ENCODE peak calls at places on chromosomes 12 and 14, in five cellular contexts. One of them, this sample, is unnamed.

GRCh38 chr14:89368490-89369477 is 48.2 kb downstream of the FOXN3 start:
- DNase-seq in gastrocnemius medialis: no peak
- DNase-seq in endothelial cell of umbilical vein: no peak
- DNase-seq in transverse colon: no peak
- DNase-seq in right lobe of liver: peak; percentile 81
- DNase-seq in this sample: no peak

GRCh38 chr12:119236372-119236771 is 57.6 kb downstream of the HSPB8 start:
- DNase-seq in gastrocnemius medialis: no peak
- DNase-seq in transverse colon: no peak
- DNase-seq in endothelial cell of umbilical vein: no peak
- DNase-seq in right lobe of liver: no peak
- DNase-seq in this sample: no peak

GRCh38 chr12:46154221-46154975 is 114.4 kb downstream of the SLC38A1 start:
- DNase-seq in gastrocnemius medialis: no peak
- DNase-seq in endothelial cell of umbilical vein: peak; percentile 71
- DNase-seq in right lobe of liver: no peak
- DNase-seq in transverse colon: no peak
- DNase-seq in this sample: no peak

GRCh38 chr14:55583942-55584468 is 4.0 kb downstream of the KTN1 start:
- DNase-seq in endothelial cell of umbilical vein: no peak
- DNase-seq in gastrocnemius medialis: no peak
- DNase-seq in right lobe of liver: no peak
- DNase-seq in transverse colon: no peak
- DNase-seq in this sample: no peak

GRCh38 chr12:77924703-77925102 is 94.0 kb downstream of the NAV3 start:
- DNase-seq in gastrocnemius medialis: no peak
- DNase-seq in endothelial cell of umbilical vein: no peak
- DNase-seq in transverse colon: no peak
- DNase-seq in right lobe of liver: no peak
- DNase-seq in this sample: no peak

GRCh38 chr12:45273717-45274271 is 57.9 kb downstream of the ANO6 start:
- DNase-seq in transverse colon: no peak
- DNase-seq in gastrocnemius medialis: peak; percentile 19
- DNase-seq in endothelial cell of umbilical vein: peak; percentile 95
- DNase-seq in right lobe of liver: no peak
- DNase-seq in this sample: peak; percentile 28

GRCh38 chr12:13606290-13606689 is 375.1 kb downstream of the GRIN2B start:
- DNase-seq in gastrocnemius medialis: no peak
- DNase-seq in transverse colon: no peak
- DNase-seq in right lobe of liver: no peak
- DNase-seq in endothelial cell of umbilical vein: no peak
- DNase-seq in this sample: no peak

GRCh38 chr12:124915249-124916236 is 1.1 kb upstream of the UBC start:
- DNase-seq in transverse colon: peak; percentile 73
- DNase-seq in right lobe of liver: peak; percentile 78
- DNase-seq in gastrocnemius medialis: peak; percentile 84
- DNase-seq in endothelial cell of umbilical vein: peak; percentile 50
- DNase-seq in this sample: no peak

GRCh38 chr14:81849714-81850113 is 316.1 kb upstream of the SEL1L start:
- DNase-seq in right lobe of liver: no peak
- DNase-seq in transverse colon: no peak
- DNase-seq in endothelial cell of umbilical vein: no peak
- DNase-seq in gastrocnemius medialis: no peak
- DNase-seq in this sample: no peak

GRCh38 chr14:104496095-104496494 is 83.5 kb upstream of the C14orf180 start:
- DNase-seq in endothelial cell of umbilical vein: no peak
- DNase-seq in gastrocnemius medialis: no peak
- DNase-seq in transverse colon: no peak
- DNase-seq in right lobe of liver: no peak
- DNase-seq in this sample: no peak

GRCh38 chr14:94775875-94776217 is 5.9 kb upstream of the GSC start:
- DNase-seq in right lobe of liver: no peak
- DNase-seq in endothelial cell of umbilical vein: no peak
- DNase-seq in transverse colon: no peak
- DNase-seq in gastrocnemius medialis: no peak
- DNase-seq in this sample: no peak

GRCh38 chr12:6684609-6685008 is 4.6 kb downstream of the ZNF384 start:
- DNase-seq in endothelial cell of umbilical vein: peak; percentile 32
- DNase-seq in transverse colon: no peak
- DNase-seq in right lobe of liver: no peak
- DNase-seq in gastrocnemius medialis: no peak
- DNase-seq in this sample: no peak

GRCh38 chr12:93734784-93735183 is 57.6 kb downstream of the CRADD start:
- DNase-seq in endothelial cell of umbilical vein: peak; percentile 6
- DNase-seq in right lobe of liver: no peak
- DNase-seq in transverse colon: no peak
- DNase-seq in gastrocnemius medialis: no peak
- DNase-seq in this sample: no peak

GRCh38 chr14:89959853-89960493 is 4.2 kb downstream of the TDP1 start:
- DNase-seq in right lobe of liver: no peak
- DNase-seq in endothelial cell of umbilical vein: no peak
- DNase-seq in gastrocnemius medialis: no peak
- DNase-seq in transverse colon: no peak
- DNase-seq in this sample: no peak

GRCh38 chr14:66645716-66646115 is 137.8 kb downstream of the GPHN start:
- DNase-seq in right lobe of liver: no peak
- DNase-seq in transverse colon: no peak
- DNase-seq in endothelial cell of umbilical vein: peak; percentile 62
- DNase-seq in gastrocnemius medialis: no peak
- DNase-seq in this sample: no peak

GRCh38 chr12:8996682-8997405 is 7.5 kb downstream of the KLRG1 start:
- DNase-seq in gastrocnemius medialis: no peak
- DNase-seq in endothelial cell of umbilical vein: peak; percentile 91
- DNase-seq in transverse colon: no peak
- DNase-seq in right lobe of liver: no peak
- DNase-seq in this sample: no peak

GRCh38 chr12:65525501-65526141 is 247.1 kb downstream of the MSRB3 start:
- DNase-seq in right lobe of liver: no peak
- DNase-seq in transverse colon: no peak
- DNase-seq in endothelial cell of umbilical vein: no peak
- DNase-seq in gastrocnemius medialis: no peak
- DNase-seq in this sample: no peak

GRCh38 chr12:62731378-62731710 is 203.6 kb downstream of the PPM1H start:
- DNase-seq in right lobe of liver: no peak
- DNase-seq in gastrocnemius medialis: no peak
- DNase-seq in endothelial cell of umbilical vein: no peak
- DNase-seq in transverse colon: no peak
- DNase-seq in this sample: no peak

GRCh38 chr14:58587271-58587670 is 50.5 kb upstream of the DACT1 start:
- DNase-seq in transverse colon: no peak
- DNase-seq in right lobe of liver: no peak
- DNase-seq in gastrocnemius medialis: no peak
- DNase-seq in endothelial cell of umbilical vein: no peak
- DNase-seq in this sample: no peak

GRCh38 chr14:32008602-32009193 is 68.4 kb upstream of the ARHGAP5 start:
- DNase-seq in endothelial cell of umbilical vein: no peak
- DNase-seq in right lobe of liver: no peak
- DNase-seq in transverse colon: no peak
- DNase-seq in gastrocnemius medialis: no peak
- DNase-seq in this sample: no peak

GRCh38 chr12:124675881-124676688 is 108.7 kb upstream of the NCOR2 start:
- DNase-seq in right lobe of liver: no peak
- DNase-seq in endothelial cell of umbilical vein: no peak
- DNase-seq in gastrocnemius medialis: no peak
- DNase-seq in transverse colon: no peak
- DNase-seq in this sample: peak; percentile 67

GRCh38 chr14:104149617-104150141 is 11.3 kb downstream of the KIF26A start:
- DNase-seq in transverse colon: no peak
- DNase-seq in endothelial cell of umbilical vein: peak; percentile 64
- DNase-seq in gastrocnemius medialis: no peak
- DNase-seq in right lobe of liver: no peak
- DNase-seq in this sample: no peak

GRCh38 chr14:26392498-26392897 is 205.3 kb downstream of the NOVA1 start:
- DNase-seq in right lobe of liver: no peak
- DNase-seq in transverse colon: no peak
- DNase-seq in endothelial cell of umbilical vein: no peak
- DNase-seq in gastrocnemius medialis: no peak
- DNase-seq in this sample: no peak

GRCh38 chr14:50262865-50263264 is 31.5 kb upstream of the SOS2 start:
- DNase-seq in transverse colon: no peak
- DNase-seq in gastrocnemius medialis: no peak
- DNase-seq in right lobe of liver: no peak
- DNase-seq in endothelial cell of umbilical vein: no peak
- DNase-seq in this sample: no peak

GRCh38 chr14:50263321-50263720 is 31.9 kb upstream of the SOS2 start:
- DNase-seq in transverse colon: no peak
- DNase-seq in right lobe of liver: no peak
- DNase-seq in endothelial cell of umbilical vein: no peak
- DNase-seq in gastrocnemius medialis: no peak
- DNase-seq in this sample: no peak

GRCh38 chr14:50257728-50258127 is 26.4 kb upstream of the SOS2 start:
- DNase-seq in transverse colon: no peak
- DNase-seq in endothelial cell of umbilical vein: no peak
- DNase-seq in gastrocnemius medialis: no peak
- DNase-seq in right lobe of liver: no peak
- DNase-seq in this sample: no peak

GRCh38 chr14:50260072-50260471 is 28.7 kb upstream of the SOS2 start:
- DNase-seq in gastrocnemius medialis: no peak
- DNase-seq in transverse colon: no peak
- DNase-seq in endothelial cell of umbilical vein: no peak
- DNase-seq in right lobe of liver: no peak
- DNase-seq in this sample: no peak

DNA sequence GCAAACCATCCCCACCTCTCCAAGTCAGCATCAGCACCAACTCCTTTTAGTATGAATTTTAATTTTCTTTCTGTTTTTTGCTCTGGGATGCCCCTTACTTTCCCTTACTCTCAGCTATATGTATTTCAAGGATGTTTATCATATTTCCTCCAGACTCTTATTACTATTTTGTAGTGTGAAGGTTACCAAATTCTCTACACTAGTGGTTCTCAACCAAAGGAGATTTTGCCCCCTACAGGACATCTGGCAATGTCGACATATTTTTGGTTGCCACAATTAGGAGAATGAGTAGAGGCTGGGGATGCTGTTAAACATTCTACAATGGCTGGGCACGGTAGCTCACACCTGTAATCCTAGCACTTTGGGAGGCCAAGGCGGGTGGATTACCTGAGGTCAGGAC is 29.1 kb upstream of the SOS2 start:
- DNase-seq in right lobe of liver: no peak
- DNase-seq in gastrocnemius medialis: no peak
- DNase-seq in endothelial cell of umbilical vein: peak; percentile 37
- DNase-seq in transverse colon: no peak
- DNase-seq in this sample: no peak
- TF ChIP-seq POLR2A in right lobe of liver: no peak
- TF ChIP-seq POLR2A in gastrocnemius medialis: no peak
- TF ChIP-seq POLR2A in endothelial cell of umbilical vein: no peak
- TF ChIP-seq POLR2A in transverse colon: no peak
- TF ChIP-seq POLR2A in this sample: no peak

GRCh38 chr12:132687211-132688164 is at the start of the genes POLE and PXMP2:
- DNase-seq in transverse colon: peak; percentile 97
- DNase-seq in endothelial cell of umbilical vein: peak; percentile 92
- DNase-seq in right lobe of liver: peak; percentile 96
- DNase-seq in gastrocnemius medialis: peak; percentile 95
- DNase-seq in this sample: peak; percentile 99
- TF ChIP-seq POLR2A in transverse colon: peak; percentile 33
- TF ChIP-seq POLR2A in endothelial cell of umbilical vein: peak; percentile 70
- TF ChIP-seq POLR2A in right lobe of liver: peak; percentile 88
- TF ChIP-seq POLR2A in gastrocnemius medialis: peak; percentile 76
- TF ChIP-seq POLR2A in this sample: no peak

GRCh38 chr14:97143011-97143410 is 345.8 kb downstream of the VRK1 start:
- DNase-seq in transverse colon: no peak
- DNase-seq in right lobe of liver: no peak
- DNase-seq in gastrocnemius medialis: no peak
- DNase-seq in endothelial cell of umbilical vein: no peak
- DNase-seq in this sample: no peak

GRCh38 chr14:97137705-97138104 is 340.5 kb downstream of the VRK1 start:
- DNase-seq in right lobe of liver: no peak
- DNase-seq in endothelial cell of umbilical vein: no peak
- DNase-seq in transverse colon: no peak
- DNase-seq in gastrocnemius medialis: no peak
- DNase-seq in this sample: no peak

GRCh38 chr14:97143456-97143855 is 346.3 kb downstream of the VRK1 start:
- DNase-seq in transverse colon: no peak
- DNase-seq in right lobe of liver: no peak
- DNase-seq in endothelial cell of umbilical vein: no peak
- DNase-seq in gastrocnemius medialis: no peak
- DNase-seq in this sample: no peak

GRCh38 chr14:97138801-97139200 is 341.6 kb downstream of the VRK1 start:
- DNase-seq in endothelial cell of umbilical vein: no peak
- DNase-seq in gastrocnemius medialis: no peak
- DNase-seq in right lobe of liver: no peak
- DNase-seq in transverse colon: no peak
- DNase-seq in this sample: no peak
- TF ChIP-seq POLR2A in endothelial cell of umbilical vein: no peak
- TF ChIP-seq POLR2A in gastrocnemius medialis: no peak
- TF ChIP-seq POLR2A in right lobe of liver: no peak
- TF ChIP-seq POLR2A in transverse colon: no peak
- TF ChIP-seq POLR2A in this sample: no peak

GRCh38 chr12:103839103-103839502 is 1.9 kb downstream of the NT5DC3 start:
- DNase-seq in right lobe of liver: peak; percentile 78
- DNase-seq in transverse colon: no peak
- DNase-seq in gastrocnemius medialis: no peak
- DNase-seq in endothelial cell of umbilical vein: no peak
- DNase-seq in this sample: no peak

GRCh38 chr12:103839893-103840292 is 1.1 kb downstream of the NT5DC3 start:
- DNase-seq in transverse colon: no peak
- DNase-seq in gastrocnemius medialis: no peak
- DNase-seq in endothelial cell of umbilical vein: no peak
- DNase-seq in right lobe of liver: no peak
- DNase-seq in this sample: no peak

GRCh38 chr12:103840399-103840880 is 594 bp downstream of the NT5DC3 start:
- DNase-seq in transverse colon: peak; percentile 21
- DNase-seq in endothelial cell of umbilical vein: peak; percentile 14
- DNase-seq in gastrocnemius medialis: peak; percentile 37
- DNase-seq in right lobe of liver: peak; percentile 60
- DNase-seq in this sample: no peak

GRCh38 chr12:103841690-103842584 is 903 bp upstream of the NT5DC3 start:
- DNase-seq in gastrocnemius medialis: peak; percentile 43
- DNase-seq in endothelial cell of umbilical vein: peak; percentile 16
- DNase-seq in right lobe of liver: peak; percentile 87
- DNase-seq in transverse colon: no peak
- DNase-seq in this sample: peak; percentile 75

DNA sequence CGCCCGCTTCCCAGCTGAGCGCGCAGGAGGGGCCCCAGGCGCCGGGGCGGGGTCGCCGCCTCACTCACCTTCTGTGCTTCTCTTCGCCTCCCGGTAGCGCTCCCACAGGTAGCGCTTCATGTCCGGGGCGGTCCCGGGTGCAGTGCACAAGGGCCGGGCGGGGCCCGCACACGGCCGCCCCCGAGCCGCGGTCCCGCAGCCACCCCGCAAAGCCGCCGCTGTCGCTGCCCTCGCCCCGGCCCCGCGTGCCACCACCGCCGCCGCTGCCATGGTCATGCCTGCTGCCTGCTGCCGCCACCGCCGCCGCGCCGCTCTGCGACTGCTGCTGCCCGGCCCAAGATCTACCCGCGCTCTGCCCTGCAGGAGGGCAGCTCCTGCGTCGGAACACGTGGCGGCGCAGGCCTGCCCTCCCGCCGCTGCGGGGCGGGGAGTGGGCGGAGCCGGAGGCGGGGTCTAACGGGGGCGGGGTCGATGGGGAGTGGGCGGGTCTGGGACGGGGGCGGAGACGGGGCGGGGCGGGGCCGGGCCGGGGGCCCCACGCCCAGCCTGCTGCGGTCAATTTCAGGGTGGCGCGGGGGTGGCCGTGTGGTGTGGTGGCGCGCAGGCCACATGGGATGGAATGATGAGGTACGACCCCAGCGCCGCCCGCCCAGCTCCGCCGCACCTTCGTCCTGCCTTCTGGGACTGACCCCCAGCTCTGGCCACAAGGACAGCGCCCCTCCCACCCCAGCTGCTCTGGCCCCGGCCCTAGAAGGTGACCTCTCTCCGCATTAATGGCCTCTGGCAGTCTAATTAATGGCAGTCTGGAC is at the start of gene NT5DC3:
- DNase-seq in endothelial cell of umbilical vein: peak; percentile 69
- DNase-seq in transverse colon: peak; percentile 83
- DNase-seq in right lobe of liver: peak; percentile 92
- DNase-seq in gastrocnemius medialis: peak; percentile 78
- DNase-seq in this sample: peak; percentile 84
- TF ChIP-seq POLR2A in endothelial cell of umbilical vein: peak; percentile 86
- TF ChIP-seq POLR2A in transverse colon: peak; percentile 52
- TF ChIP-seq POLR2A in right lobe of liver: peak; percentile 96
- TF ChIP-seq POLR2A in gastrocnemius medialis: peak; percentile 97
- TF ChIP-seq POLR2A in this sample: peak; percentile 1

This sample was measured in upper lobe of left lung.